ENCODE peak calls at places on chromosome 9, in four cellular contexts. D is fibroblast of pulmonary artery, G is brain microvascular endothelial cell, I is esophagus muscularis mucosa. V is an unnamed sample.

GRCh38 chr9:690517-691111 is 150.9 kb upstream of the DMRT1 start:
- DNase-seq in D (no peak), G (no peak), I (peak; percentile 60), V (no peak)

GRCh38 chr9:111870774-111871542 is 25.7 kb upstream of the UGCG start:
- DNase-seq in D (no peak), G (no peak), I (no peak), V (no peak)

GRCh38 chr9:969693-970309 is 6.7 kb upstream of the DMRT3 start:
- DNase-seq in D (no peak), G (no peak), I (peak; percentile 42), V (no peak)

GRCh38 chr9:126522957-126523356 is 90.8 kb upstream of the LMX1B start:
- DNase-seq in D (no peak), G (no peak), I (no peak), V (no peak)

GRCh38 chr9:123420560-123421210 is 64.7 kb downstream of the CRB2 start:
- DNase-seq in D (no peak), G (no peak), I (no peak), V (no peak)

GRCh38 chr9:73906671-73907070 is 590.5 kb upstream of the RORB start:
- DNase-seq in D (no peak), G (no peak), I (no peak), V (no peak)

GRCh38 chr9:136774416-136775045 is 10.2 kb upstream of the LCN15 start:
- DNase-seq in D (no peak), G (no peak), I (no peak), V (peak; percentile 2)

GRCh38 chr9:120078112-120078511 is 501.9 kb downstream of the CDK5RAP2 start:
- DNase-seq in D (no peak), G (no peak), I (no peak), V (no peak)

GRCh38 chr9:113912816-113913215 is 36.7 kb downstream of the ZNF618 start:
- DNase-seq in D (no peak), G (no peak), I (no peak), V (no peak)

GRCh38 chr9:126000256-126000655 is 253.1 kb downstream of the PBX3 start:
- DNase-seq in D (no peak), G (no peak), I (no peak), V (no peak)

GRCh38 chr9:35661756-35662350 is 3.1 kb downstream of the ARHGEF39 start:
- DNase-seq in D (no peak), G (no peak), I (no peak), V (no peak)

GRCh38 chr9:35659340-35659739 is 1.2 kb downstream of the CCDC107 start:
- DNase-seq in D (peak; percentile 78), G (peak; percentile 45), I (no peak), V (no peak)

GRCh38 chr9:35658894-35659220 is 765 bp downstream of the CCDC107 start:
- DNase-seq in D (peak; percentile 56), G (peak; percentile 44), I (no peak), V (no peak)

GRCh38 chr9:35662437-35662836 is 2.6 kb downstream of the ARHGEF39 start:
- DNase-seq in D (no peak), G (no peak), I (no peak), V (no peak)

GRCh38 chr9:35660966-35661413 is 2.9 kb downstream of the CCDC107 start:
- DNase-seq in D (peak; percentile 56), G (peak; percentile 34), I (no peak), V (no peak)
- TF ChIP-seq CTCF in D (peak; percentile 50), G (peak; percentile 66), I (peak; percentile 61), V (peak; percentile 40)

DNA sequence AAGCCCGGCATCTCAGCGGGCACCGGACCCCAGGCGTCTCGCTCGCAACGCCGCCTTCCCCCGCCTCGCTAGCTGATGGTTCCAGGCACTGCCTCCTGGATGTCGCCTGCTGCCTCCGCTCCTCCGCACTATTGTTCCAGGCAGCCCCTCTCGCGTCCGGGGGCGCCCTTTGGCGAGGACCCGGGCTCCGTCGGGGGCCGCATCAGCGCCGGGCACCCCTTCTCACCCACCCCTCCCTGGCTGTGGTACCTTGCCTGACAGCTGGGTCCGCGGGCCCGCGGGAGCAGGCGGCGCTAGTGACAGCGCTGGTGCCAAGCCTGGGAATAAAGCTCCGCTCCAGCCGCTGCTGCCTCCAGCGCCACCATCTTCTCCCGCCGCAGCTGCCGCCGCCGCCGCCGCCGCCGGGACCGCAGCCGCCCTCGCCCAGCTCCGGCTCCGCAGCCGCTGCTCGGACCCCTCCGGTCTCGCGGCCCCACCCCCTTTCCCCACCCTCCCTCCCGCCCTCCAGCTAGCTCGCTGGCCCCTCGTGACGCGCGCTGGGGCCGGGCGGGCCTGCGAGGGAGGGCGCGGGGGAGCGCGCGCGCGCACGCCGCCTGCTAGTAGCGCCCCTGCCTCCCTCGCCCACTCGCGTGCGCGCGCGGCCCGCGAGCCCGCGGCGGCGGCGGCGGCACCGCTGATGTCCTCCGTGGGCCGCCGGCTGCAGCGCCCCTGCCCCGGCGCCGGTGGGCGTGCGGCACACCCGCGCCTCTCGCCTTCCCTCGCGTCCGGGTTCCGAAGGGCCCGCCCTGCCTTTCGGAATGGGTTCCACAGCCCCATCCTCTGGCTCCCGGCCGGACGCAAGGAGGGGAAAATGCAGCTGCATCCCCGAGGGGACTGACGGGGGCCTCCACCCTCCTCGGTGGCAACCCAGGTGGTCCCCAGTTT is at the start of gene APBA1:
- DNase-seq in D (peak; percentile 60), G (peak; percentile 10), I (no peak), V (peak; percentile 52)
- TF ChIP-seq CTCF in D (no peak), G (no peak), I (no peak), V (no peak)

GRCh38 chr9:35415769-35416427 is 74.0 kb upstream of the RUSC2 start:
- DNase-seq in D (no peak), G (no peak), I (no peak), V (no peak)
- TF ChIP-seq CTCF in D (no peak), G (peak; percentile 37), I (no peak), V (no peak)

GRCh38 chr9:96078866-96079505 is 203.5 kb downstream of the ERCC6L2 start:
- DNase-seq in D (no peak), G (no peak), I (no peak), V (no peak)
- TF ChIP-seq CTCF in D (no peak), G (peak; percentile 29), I (no peak), V (no peak)

GRCh38 chr9:16728128-16728505 is 142.4 kb downstream of the BNC2 start:
- DNase-seq in D (no peak), G (no peak), I (no peak), V (no peak)

GRCh38 chr9:16726023-16726422 is 144.4 kb downstream of the BNC2 start:
- DNase-seq in D (peak; percentile 73), G (peak; percentile 20), I (no peak), V (no peak)

GRCh38 chr9:16725066-16725465 is 145.4 kb downstream of the BNC2 start:
- DNase-seq in D (no peak), G (no peak), I (no peak), V (no peak)

GRCh38 chr9:16727452-16728127 is 142.9 kb downstream of the BNC2 start:
- DNase-seq in D (peak; percentile 49), G (no peak), I (no peak), V (no peak)

GRCh38 chr9:16726718-16727451 is 143.6 kb downstream of the BNC2 start:
- DNase-seq in D (peak; percentile 96), G (peak; percentile 83), I (peak; percentile 96), V (peak; percentile 22)
- TF ChIP-seq CTCF in D (no peak), G (no peak), I (no peak), V (no peak)

GRCh38 chr9:131849391-131849790 is 109.5 kb upstream of the RAPGEF1 start:
- DNase-seq in D (no peak), G (no peak), I (no peak), V (no peak)
- TF ChIP-seq CTCF in D (no peak), G (no peak), I (no peak), V (no peak)

V was measured in GM13977.